ENCODE peak calls at places on chromosomes 1 and 21, in four cellular contexts. One of them, this sample, is unnamed.
A peak's percentile ranks its signal among the peaks of the same experiment; 100 is the strongest.

GRCh38 chr1:23477359-23478144 is 6.4 kb downstream of the ASAP3 start:
- DNase-seq in K562: no peak
- DNase-seq in HepG2: no peak
- DNase-seq in IMR-90: no peak
- DNase-seq in this sample: no peak

GRCh38 chr1:180343931-180344406 is 113.9 kb downstream of the LHX4 start:
- DNase-seq in HepG2: no peak
- DNase-seq in K562: no peak
- DNase-seq in IMR-90: peak; percentile 47
- DNase-seq in this sample: peak; percentile 30

GRCh38 chr1:145751491-145752021 is 32.3 kb downstream of the CD160 start:
- DNase-seq in IMR-90: peak; percentile 97
- DNase-seq in K562: no peak
- DNase-seq in HepG2: no peak
- DNase-seq in this sample: no peak

GRCh38 chr1:58764294-58764978 is 19.4 kb downstream of the JUN start:
- DNase-seq in K562: no peak
- DNase-seq in HepG2: no peak
- DNase-seq in IMR-90: peak; percentile 90
- DNase-seq in this sample: no peak

GRCh38 chr21:36976882-36977651 is 10.6 kb upstream of the HLCS start:
- DNase-seq in HepG2: peak; percentile 87
- DNase-seq in K562: peak; percentile 61
- DNase-seq in IMR-90: peak; percentile 75
- DNase-seq in this sample: peak; percentile 59

GRCh38 chr21:29277442-29277841 is 21.3 kb upstream of the BACH1 start:
- DNase-seq in IMR-90: no peak
- DNase-seq in HepG2: no peak
- DNase-seq in K562: no peak
- DNase-seq in this sample: no peak

GRCh38 chr1:216032284-216032683 is 391.0 kb downstream of the USH2A start:
- DNase-seq in K562: no peak
- DNase-seq in IMR-90: no peak
- DNase-seq in HepG2: no peak
- DNase-seq in this sample: no peak

GRCh38 chr1:230556453-230556852 is 85.8 kb upstream of the COG2 start:
- DNase-seq in K562: no peak
- DNase-seq in HepG2: no peak
- DNase-seq in IMR-90: no peak
- DNase-seq in this sample: no peak

GRCh38 chr1:24111998-24112380 is at the start of gene MYOM3:
- DNase-seq in HepG2: no peak
- DNase-seq in IMR-90: no peak
- DNase-seq in K562: no peak
- DNase-seq in this sample: no peak

GRCh38 chr1:85502625-85503083 is 37.7 kb upstream of the DDAH1 start:
- DNase-seq in IMR-90: peak; percentile 85
- DNase-seq in HepG2: peak; percentile 70
- DNase-seq in K562: peak; percentile 10
- DNase-seq in this sample: no peak

GRCh38 chr1:29599826-29600225 is 363.5 kb downstream of the PTPRU start:
- DNase-seq in HepG2: no peak
- DNase-seq in IMR-90: no peak
- DNase-seq in K562: no peak
- DNase-seq in this sample: no peak

GRCh38 chr1:44798481-44799365 is 1.5 kb upstream of the PLK3 start:
- DNase-seq in HepG2: no peak
- DNase-seq in K562: no peak
- DNase-seq in IMR-90: no peak
- DNase-seq in this sample: no peak

GRCh38 chr1:160996195-160996594 is 24.8 kb downstream of the F11R start:
- DNase-seq in IMR-90: peak; percentile 54
- DNase-seq in HepG2: no peak
- DNase-seq in K562: no peak
- DNase-seq in this sample: no peak

GRCh38 chr1:77686784-77687518 is 4.5 kb upstream of the ZZZ3 start:
- DNase-seq in K562: no peak
- DNase-seq in HepG2: no peak
- DNase-seq in IMR-90: no peak
- DNase-seq in this sample: no peak

GRCh38 chr1:109573785-109574184 is 25.4 kb downstream of the GNAI3 start:
- DNase-seq in K562: no peak
- DNase-seq in HepG2: no peak
- DNase-seq in IMR-90: peak; percentile 65
- DNase-seq in this sample: no peak

GRCh38 chr1:52423771-52424170 is 19.4 kb downstream of the PRPF38A start:
- DNase-seq in K562: no peak
- DNase-seq in HepG2: no peak
- DNase-seq in IMR-90: no peak
- DNase-seq in this sample: no peak

GRCh38 chr1:54070549-54070915 is 17.1 kb downstream of the TCEANC2 start:
- DNase-seq in HepG2: peak; percentile 52
- DNase-seq in IMR-90: peak; percentile 31
- DNase-seq in K562: no peak
- DNase-seq in this sample: no peak

GRCh38 chr1:46536527-46536926 is 14.9 kb downstream of the KNCN start:
- DNase-seq in HepG2: no peak
- DNase-seq in K562: no peak
- DNase-seq in IMR-90: no peak
- DNase-seq in this sample: no peak

GRCh38 chr1:214660900-214661299 is 57.9 kb downstream of the CENPF start:
- DNase-seq in IMR-90: peak; percentile 96
- DNase-seq in K562: no peak
- DNase-seq in HepG2: peak; percentile 6
- DNase-seq in this sample: no peak

GRCh38 chr1:54403808-54404261 is 2.4 kb downstream of the SSBP3 start:
- DNase-seq in K562: peak; percentile 44
- DNase-seq in IMR-90: peak; percentile 84
- DNase-seq in HepG2: no peak
- DNase-seq in this sample: no peak

GRCh38 chr1:107626075-107626796 is 338.7 kb downstream of the VAV3 start:
- DNase-seq in K562: no peak
- DNase-seq in HepG2: no peak
- DNase-seq in IMR-90: no peak
- DNase-seq in this sample: peak; percentile 8

GRCh38 chr1:12480748-12481362 is 137.2 kb downstream of the DHRS3 start:
- DNase-seq in K562: no peak
- DNase-seq in IMR-90: peak; percentile 96
- DNase-seq in HepG2: no peak
- DNase-seq in this sample: no peak

GRCh38 chr21:20276954-20277353 is 721.3 kb upstream of the NCAM2 start:
- DNase-seq in K562: no peak
- DNase-seq in IMR-90: no peak
- DNase-seq in HepG2: no peak
- DNase-seq in this sample: no peak

GRCh38 chr1:116738673-116739370 is 15.4 kb upstream of the CD2 start:
- DNase-seq in HepG2: no peak
- DNase-seq in IMR-90: no peak
- DNase-seq in K562: no peak
- DNase-seq in this sample: peak; percentile 91

GRCh38 chr1:6960291-6960758 is 175.1 kb downstream of the CAMTA1 start:
- DNase-seq in HepG2: no peak
- DNase-seq in IMR-90: peak; percentile 45
- DNase-seq in K562: no peak
- DNase-seq in this sample: no peak

GRCh38 chr1:38418195-38419030 is 371.8 kb upstream of the POU3F1 start:
- DNase-seq in K562: no peak
- DNase-seq in HepG2: no peak
- DNase-seq in IMR-90: no peak
- DNase-seq in this sample: no peak

GRCh38 chr1:145859491-145860159 is 744 bp upstream of the PIAS3 start:
- DNase-seq in K562: peak; percentile 94
- DNase-seq in IMR-90: peak; percentile 82
- DNase-seq in HepG2: peak; percentile 73
- DNase-seq in this sample: peak; percentile 23

GRCh38 chr1:94011709-94012590 is 102.7 kb upstream of the GCLM start:
- DNase-seq in IMR-90: peak; percentile 24
- DNase-seq in K562: no peak
- DNase-seq in HepG2: peak; percentile 32
- DNase-seq in this sample: no peak

GRCh38 chr1:147826259-147826658 is 65.9 kb upstream of the GJA5 start:
- DNase-seq in IMR-90: no peak
- DNase-seq in HepG2: no peak
- DNase-seq in K562: no peak
- DNase-seq in this sample: no peak

GRCh38 chr1:68293122-68293521 is 60.8 kb upstream of the WLS start:
- DNase-seq in K562: no peak
- DNase-seq in HepG2: no peak
- DNase-seq in IMR-90: no peak
- DNase-seq in this sample: no peak

GRCh38 chr1:150992626-150993025 is 10.5 kb downstream of the ANXA9 start:
- DNase-seq in K562: no peak
- DNase-seq in HepG2: no peak
- DNase-seq in IMR-90: no peak
- DNase-seq in this sample: no peak

GRCh38 chr1:48552420-48552819 is 80.4 kb upstream of the SPATA6 start:
- DNase-seq in IMR-90: no peak
- DNase-seq in HepG2: peak; percentile 11
- DNase-seq in K562: no peak
- DNase-seq in this sample: no peak

GRCh38 chr1:61400131-61400530 is 317.8 kb downstream of the NFIA start:
- DNase-seq in HepG2: no peak
- DNase-seq in K562: no peak
- DNase-seq in IMR-90: no peak
- DNase-seq in this sample: no peak

GRCh38 chr1:165144757-165145397 is 211.6 kb downstream of the LMX1A start:
- DNase-seq in IMR-90: peak; percentile 44
- DNase-seq in K562: peak; percentile 56
- DNase-seq in HepG2: peak; percentile 44
- DNase-seq in this sample: no peak

DNA sequence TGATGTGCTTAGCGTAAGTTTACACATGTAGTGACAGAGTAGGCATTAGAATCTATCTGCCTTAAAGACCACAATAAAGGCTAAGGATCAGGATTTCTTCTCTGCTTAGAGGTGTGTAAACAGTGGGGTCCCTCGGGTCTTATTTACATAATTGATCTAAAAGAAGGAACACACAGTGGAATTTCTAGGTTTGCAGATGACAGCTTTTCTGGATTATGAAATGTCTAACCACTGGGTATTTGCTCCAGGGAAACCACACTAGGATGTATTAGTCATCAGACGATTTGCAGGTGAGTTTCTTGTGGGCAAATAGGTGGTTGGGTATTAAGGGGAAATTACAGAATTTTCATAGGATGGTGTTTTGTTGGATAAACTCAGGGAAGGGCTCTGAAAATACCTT is 5.8 kb downstream of the LRRC8D start:
- DNase-seq in HepG2: peak; percentile 81
- DNase-seq in IMR-90: no peak
- DNase-seq in K562: no peak
- DNase-seq in this sample: no peak
- TF ChIP-seq BHLHE40 in HepG2: no peak
- TF ChIP-seq BHLHE40 in IMR-90: no peak
- TF ChIP-seq BHLHE40 in K562: no peak
- TF ChIP-seq BHLHE40 in this sample: no peak

DNA sequence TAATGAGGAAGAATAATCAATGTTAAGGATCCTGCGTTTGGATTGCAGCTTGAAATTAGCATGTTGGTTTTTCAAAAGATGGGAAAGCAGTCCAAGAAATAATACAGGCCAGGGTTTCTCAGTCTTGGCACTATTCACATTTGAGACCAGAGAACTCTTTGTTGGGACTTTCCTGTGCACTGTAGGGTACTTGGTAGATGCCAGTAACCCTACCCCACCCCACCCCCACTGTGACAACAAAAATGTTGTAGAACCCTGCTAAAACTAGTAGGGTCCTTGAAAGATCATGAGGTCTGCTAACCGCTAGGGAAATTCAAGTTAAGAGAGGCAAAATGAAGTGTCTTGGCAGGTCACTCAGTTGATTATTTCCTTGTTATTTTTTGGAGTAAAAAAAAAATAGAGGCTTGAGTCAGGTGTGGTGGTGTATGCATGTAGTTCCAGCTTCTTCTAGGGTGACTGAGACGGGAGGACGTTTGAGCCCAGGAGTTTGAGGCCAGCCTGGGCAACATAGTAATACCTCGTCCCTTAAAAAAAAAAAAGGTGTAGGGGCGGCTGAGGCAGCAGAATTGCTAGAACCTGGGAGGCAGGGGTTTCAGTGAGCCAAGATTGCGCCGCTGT is 53.3 kb downstream of the SPEN start:
- DNase-seq in K562: no peak
- DNase-seq in IMR-90: no peak
- DNase-seq in HepG2: no peak
- DNase-seq in this sample: no peak
- H4K20me1 ChIP-seq in K562: peaks cover 8% of the 10 kb centered on the region
- H4K20me1 ChIP-seq in IMR-90: peaks cover 10% of the 10 kb centered on the region
- H4K20me1 ChIP-seq in HepG2: peaks cover 14% of the 10 kb centered on the region
- H4K20me1 ChIP-seq in this sample: no peaks in the 10 kb centered on the region

DNA sequence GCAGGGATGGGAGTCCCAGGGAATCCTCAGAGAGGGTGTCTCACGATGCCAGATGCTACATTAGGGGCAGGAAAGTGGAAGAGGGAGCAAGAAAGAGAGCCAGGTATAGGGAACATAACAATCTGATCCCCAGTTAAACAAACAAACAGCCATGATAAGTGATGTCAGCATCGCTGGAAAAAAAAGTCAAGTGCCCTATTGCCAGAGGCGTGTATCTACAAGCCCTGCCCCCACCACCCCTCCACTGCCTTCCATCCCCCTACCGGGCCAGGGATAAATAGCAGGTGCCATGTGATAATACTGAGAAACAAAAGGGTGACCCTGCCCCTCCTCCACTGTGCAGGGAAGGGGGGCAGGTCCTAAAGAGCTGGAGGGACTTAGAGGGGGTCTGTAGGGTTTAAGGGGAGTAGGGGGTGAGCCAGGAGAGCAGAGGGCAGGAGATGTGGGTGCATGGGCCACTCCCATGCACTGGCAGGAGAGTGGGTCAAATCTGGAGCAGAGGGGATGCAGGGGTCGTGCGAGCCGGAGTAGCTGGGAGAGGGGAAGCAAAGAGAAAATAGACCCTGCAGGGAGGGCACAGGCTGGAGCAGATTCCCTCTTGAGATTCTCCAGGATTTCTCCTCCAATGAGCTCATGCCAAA is 3.4 kb downstream of the SLC26A9 start:
- DNase-seq in K562: peak; percentile 71
- DNase-seq in IMR-90: no peak
- DNase-seq in HepG2: peak; percentile 34
- DNase-seq in this sample: no peak
- TF ChIP-seq BHLHE40 in K562: no peak
- TF ChIP-seq BHLHE40 in IMR-90: no peak
- TF ChIP-seq BHLHE40 in HepG2: no peak
- TF ChIP-seq BHLHE40 in this sample: no peak

GRCh38 chr1:3536395-3536794 is 74.9 kb downstream of the MEGF6 start:
- DNase-seq in HepG2: no peak
- DNase-seq in K562: no peak
- DNase-seq in IMR-90: no peak
- DNase-seq in this sample: no peak
- H4K20me1 ChIP-seq in HepG2: peaks cover 17% of the 10 kb centered on the region
- H4K20me1 ChIP-seq in K562: peaks cover 50% of the 10 kb centered on the region
- H4K20me1 ChIP-seq in IMR-90: no peaks in the 10 kb centered on the region
- H4K20me1 ChIP-seq in this sample: no peaks in the 10 kb centered on the region

DNA sequence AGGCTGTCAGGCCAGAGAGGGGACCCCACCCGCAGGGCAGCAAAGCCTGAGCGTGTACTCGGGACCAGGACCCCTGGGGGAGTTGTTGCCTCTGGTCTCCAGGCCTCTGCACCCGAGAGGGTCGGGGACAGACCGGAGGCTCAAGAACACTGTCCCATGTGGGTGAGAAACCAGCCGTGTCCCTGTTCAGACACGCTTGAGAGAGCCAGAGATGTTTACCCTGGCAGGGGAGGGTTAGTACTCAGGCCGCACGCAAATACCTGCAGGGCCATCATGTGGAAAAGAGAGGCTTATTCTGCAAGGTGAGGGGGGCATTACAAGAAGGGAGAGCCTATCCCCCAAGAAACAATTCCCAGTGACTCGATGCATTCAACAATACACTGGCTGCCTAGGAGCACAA is 74.0 kb upstream of the ARHGEF16 start:
- DNase-seq in HepG2: no peak
- DNase-seq in K562: no peak
- DNase-seq in IMR-90: no peak
- DNase-seq in this sample: no peak
- TF ChIP-seq BHLHE40 in HepG2: no peak
- TF ChIP-seq BHLHE40 in K562: no peak
- TF ChIP-seq BHLHE40 in IMR-90: no peak
- TF ChIP-seq BHLHE40 in this sample: no peak

This sample was measured in GM12878.